ENCODE peak calls at places on chromosomes 5 and 9, in eight cellular contexts. One of them, this sample, is unnamed.

GRCh38 chr9:71737455-71737854 is 30.9 kb downstream of the CEMIP2 start:
- DNase-seq in right cardiac atrium: no peak
- DNase-seq in LHCN-M2: peak
- DNase-seq in stimulated activated CD4-positive, alpha-beta T cell treated with anti-CD3 and anti-CD28 coated beads, Interleukin-4, amount 100 ng/mL, for 24 hours: no peak
- DNase-seq in stomach: peak
- DNase-seq in T-cell: no peak
- DNase-seq in NCI-H1930: no peak
- DNase-seq in NCI-H510A treated with DMSO at 0.1 percent for 48 hours: no peak
- DNase-seq in this sample: no peak

GRCh38 chr9:110217656-110218099 is 9.7 kb upstream of the C9orf152 start:
- DNase-seq in right cardiac atrium: no peak
- DNase-seq in LHCN-M2: peak
- DNase-seq in T-cell: no peak
- DNase-seq in NCI-H510A treated with DMSO at 0.1 percent for 48 hours: peak
- DNase-seq in stimulated activated CD4-positive, alpha-beta T cell treated with anti-CD3 and anti-CD28 coated beads, Interleukin-4, amount 100 ng/mL, for 24 hours: no peak
- DNase-seq in NCI-H1930: no peak
- DNase-seq in stomach: no peak
- DNase-seq in this sample: no peak

GRCh38 chr5:59596586-59597348 is 296.8 kb downstream of the PDE4D start:
- DNase-seq in NCI-H1930: no peak
- DNase-seq in right cardiac atrium: no peak
- DNase-seq in LHCN-M2: peak
- DNase-seq in T-cell: no peak
- DNase-seq in NCI-H510A treated with DMSO at 0.1 percent for 48 hours: no peak
- DNase-seq in stimulated activated CD4-positive, alpha-beta T cell treated with anti-CD3 and anti-CD28 coated beads, Interleukin-4, amount 100 ng/mL, for 24 hours: no peak
- DNase-seq in stomach: no peak
- DNase-seq in this sample: no peak

GRCh38 chr5:126982195-126982594 is 48.2 kb downstream of the MARCHF3 start:
- DNase-seq in NCI-H510A treated with DMSO at 0.1 percent for 48 hours: no peak
- DNase-seq in stomach: no peak
- DNase-seq in LHCN-M2: no peak
- DNase-seq in right cardiac atrium: no peak
- DNase-seq in NCI-H1930: no peak
- DNase-seq in stimulated activated CD4-positive, alpha-beta T cell treated with anti-CD3 and anti-CD28 coated beads, Interleukin-4, amount 100 ng/mL, for 24 hours: no peak
- DNase-seq in T-cell: no peak
- DNase-seq in this sample: no peak

GRCh38 chr9:38066907-38067610 is 2.0 kb downstream of the SHB start:
- DNase-seq in right cardiac atrium: peak
- DNase-seq in LHCN-M2: no peak
- DNase-seq in stomach: peak
- DNase-seq in NCI-H1930: no peak
- DNase-seq in stimulated activated CD4-positive, alpha-beta T cell treated with anti-CD3 and anti-CD28 coated beads, Interleukin-4, amount 100 ng/mL, for 24 hours: peak
- DNase-seq in NCI-H510A treated with DMSO at 0.1 percent for 48 hours: no peak
- DNase-seq in T-cell: no peak
- DNase-seq in this sample: peak

GRCh38 chr9:749712-750111 is 91.8 kb upstream of the DMRT1 start:
- DNase-seq in right cardiac atrium: no peak
- DNase-seq in stimulated activated CD4-positive, alpha-beta T cell treated with anti-CD3 and anti-CD28 coated beads, Interleukin-4, amount 100 ng/mL, for 24 hours: peak
- DNase-seq in stomach: no peak
- DNase-seq in LHCN-M2: peak
- DNase-seq in NCI-H1930: no peak
- DNase-seq in NCI-H510A treated with DMSO at 0.1 percent for 48 hours: no peak
- DNase-seq in T-cell: peak
- DNase-seq in this sample: no peak

GRCh38 chr5:156329197-156329611 is 2.2 kb downstream of the SGCD start:
- DNase-seq in T-cell: no peak
- DNase-seq in LHCN-M2: peak
- DNase-seq in NCI-H510A treated with DMSO at 0.1 percent for 48 hours: no peak
- DNase-seq in stomach: no peak
- DNase-seq in NCI-H1930: no peak
- DNase-seq in right cardiac atrium: no peak
- DNase-seq in stimulated activated CD4-positive, alpha-beta T cell treated with anti-CD3 and anti-CD28 coated beads, Interleukin-4, amount 100 ng/mL, for 24 hours: no peak
- DNase-seq in this sample: no peak

GRCh38 chr5:90546216-90546837 is 12.3 kb upstream of the ADGRV1 start:
- DNase-seq in NCI-H510A treated with DMSO at 0.1 percent for 48 hours: no peak
- DNase-seq in NCI-H1930: no peak
- DNase-seq in stomach: no peak
- DNase-seq in right cardiac atrium: no peak
- DNase-seq in LHCN-M2: no peak
- DNase-seq in T-cell: no peak
- DNase-seq in stimulated activated CD4-positive, alpha-beta T cell treated with anti-CD3 and anti-CD28 coated beads, Interleukin-4, amount 100 ng/mL, for 24 hours: no peak
- DNase-seq in this sample: no peak

GRCh38 chr9:23658859-23659258 is 167.2 kb downstream of the ELAVL2 start:
- DNase-seq in NCI-H510A treated with DMSO at 0.1 percent for 48 hours: no peak
- DNase-seq in right cardiac atrium: no peak
- DNase-seq in T-cell: no peak
- DNase-seq in LHCN-M2: no peak
- DNase-seq in stimulated activated CD4-positive, alpha-beta T cell treated with anti-CD3 and anti-CD28 coated beads, Interleukin-4, amount 100 ng/mL, for 24 hours: no peak
- DNase-seq in NCI-H1930: no peak
- DNase-seq in stomach: no peak
- DNase-seq in this sample: no peak

GRCh38 chr9:88387035-88387732 is 1.1 kb upstream of the SPIN1 start:
- DNase-seq in right cardiac atrium: peak
- DNase-seq in stomach: peak
- DNase-seq in NCI-H1930: no peak
- DNase-seq in LHCN-M2: no peak
- DNase-seq in NCI-H510A treated with DMSO at 0.1 percent for 48 hours: peak
- DNase-seq in T-cell: no peak
- DNase-seq in stimulated activated CD4-positive, alpha-beta T cell treated with anti-CD3 and anti-CD28 coated beads, Interleukin-4, amount 100 ng/mL, for 24 hours: peak
- DNase-seq in this sample: peak